ENCODE peak calls at places on chromosome 12, in four cellular contexts. M, C, V and A are unnamed samples.

GRCh38 chr12:53952871-53953734 is 1.6 kb upstream of the HOXC12 start:
- DNase-seq in M (peak), C (no peak), V (peak), A (peak)

GRCh38 chr12:74537126-74537706 is 419 bp upstream of the ATXN7L3B start:
- DNase-seq in M (no peak), C (peak), V (no peak), A (peak)

GRCh38 chr12:93591137-93591868 is 18.8 kb downstream of the SOCS2 start:
- DNase-seq in M (peak), C (peak), V (no peak), A (peak)

GRCh38 chr12:46267618-46268348 is 1.1 kb downstream of the SLC38A1 start:
- DNase-seq in M (no peak), C (peak), V (peak), A (no peak)

GRCh38 chr12:27981874-27982273 is 9.3 kb upstream of the PTHLH start:
- DNase-seq in M (no peak), C (peak), V (no peak), A (no peak)

GRCh38 chr12:121611306-121611705 is 15.0 kb upstream of the ORAI1 start:
- DNase-seq in M (peak), C (no peak), V (peak), A (peak)

GRCh38 chr12:52473738-52474137 is at the start of gene KRT6C:
- DNase-seq in M (no peak), C (no peak), V (no peak), A (no peak)

GRCh38 chr12:28568709-28569108 is 378.5 kb downstream of the CCDC91 start:
- DNase-seq in M (no peak), C (no peak), V (no peak), A (no peak)

GRCh38 chr12:53740130-53740491 is 11.7 kb downstream of the CISTR start:
- DNase-seq in M (no peak), C (no peak), V (no peak), A (no peak)

GRCh38 chr12:78293039-78293686 is 462.5 kb downstream of the NAV3 start:
- DNase-seq in M (no peak), C (peak), V (no peak), A (no peak)

GRCh38 chr12:124517260-124518050 is 50.0 kb downstream of the NCOR2 start:
- DNase-seq in M (no peak), C (peak), V (no peak), A (no peak)

GRCh38 chr12:30548203-30548602 is 147.5 kb downstream of the IPO8 start:
- DNase-seq in M (no peak), C (no peak), V (no peak), A (no peak)

GRCh38 chr12:54603173-54603814 is 14.8 kb upstream of the PPP1R1A start:
- DNase-seq in M (peak), C (peak), V (peak), A (peak)

GRCh38 chr12:2244013-2244861 is 191.4 kb downstream of the CACNA1C start:
- DNase-seq in M (peak), C (peak), V (no peak), A (peak)

GRCh38 chr12:12072064-12072760 is 1.5 kb downstream of the BCL2L14 start:
- DNase-seq in M (no peak), C (no peak), V (no peak), A (no peak)

GRCh38 chr12:77368379-77368778 is 303.0 kb upstream of the E2F7 start:
- DNase-seq in M (no peak), C (no peak), V (no peak), A (no peak)

GRCh38 chr12:68943848-68944247 is 10.9 kb upstream of the CPM start:
- DNase-seq in M (no peak), C (no peak), V (no peak), A (no peak)

GRCh38 chr12:74890237-74890599 is 319.4 kb downstream of the KCNC2 start:
- DNase-seq in M (no peak), C (peak), V (no peak), A (peak)

GRCh38 chr12:112096667-112097066 is 11.9 kb downstream of the NAA25 start:
- DNase-seq in M (no peak), C (peak), V (no peak), A (no peak)

GRCh38 chr12:129605666-129606065 is 298.2 kb downstream of the TMEM132D start:
- DNase-seq in M (no peak), C (no peak), V (no peak), A (no peak)

GRCh38 chr12:49962861-49963765 is 1.4 kb downstream of the AQP5 start:
- DNase-seq in M (no peak), C (no peak), V (no peak), A (no peak)

GRCh38 chr12:89525002-89525823 is 617 bp upstream of the GALNT4 start:
- DNase-seq in M (peak), C (peak), V (peak), A (peak)

GRCh38 chr12:50103767-50104321 is at the start of gene GPD1:
- DNase-seq in M (peak), C (peak), V (peak), A (peak)

GRCh38 chr12:25994901-25995625 is 36.6 kb downstream of the RASSF8 start:
- DNase-seq in M (no peak), C (no peak), V (no peak), A (peak)

GRCh38 chr12:103779410-103780092 is 61.5 kb downstream of the NT5DC3 start:
- DNase-seq in M (no peak), C (peak), V (no peak), A (peak)

GRCh38 chr12:99427104-99427503 is 220.4 kb upstream of the GARIN6 start:
- DNase-seq in M (no peak), C (no peak), V (no peak), A (no peak)

DNA sequence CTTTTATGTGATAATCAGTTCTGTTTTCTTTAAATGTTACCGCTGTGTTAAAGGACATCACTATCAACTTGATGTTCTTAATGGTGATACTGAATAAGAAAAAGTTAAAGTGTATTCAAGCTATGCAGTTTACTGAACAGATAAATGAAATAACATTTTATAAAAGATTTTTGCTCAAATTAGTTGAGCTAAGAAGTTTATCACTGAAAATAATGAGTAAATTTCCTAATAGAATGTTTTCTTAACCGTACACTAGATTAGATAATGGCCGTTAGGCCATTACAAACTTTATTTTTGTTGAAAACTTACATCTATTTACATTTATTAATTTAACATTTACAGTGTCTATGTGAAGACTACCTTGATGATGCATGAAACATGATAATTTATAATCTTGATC is 25.0 kb downstream of the ATF7IP start:
- DNase-seq in M (no peak), C (no peak), V (no peak), A (no peak)
- H4K5ac ChIP-seq in M (no peak), C (no peak), V (no peak), A (no peak)

GRCh38 chr12:105109465-105110212 is 2.1 kb downstream of the WASHC4 start:
- DNase-seq in M (no peak), C (peak), V (no peak), A (no peak)
- H2BK5ac ChIP-seq in M (no peak), C (peak), V (no peak), A (no peak)

GRCh38 chr12:131872154-131873046 is 22.0 kb upstream of the ULK1 start:
- DNase-seq in M (no peak), C (peak), V (no peak), A (peak)
- H4K5ac ChIP-seq in M (no peak), C (no peak), V (no peak), A (no peak)

GRCh38 chr12:45235087-45236025 is 19.5 kb downstream of the ANO6 start:
- DNase-seq in M (peak), C (peak), V (no peak), A (peak)
- H2BK5ac ChIP-seq in M (peak), C (peak), V (peak), A (no peak)

DNA sequence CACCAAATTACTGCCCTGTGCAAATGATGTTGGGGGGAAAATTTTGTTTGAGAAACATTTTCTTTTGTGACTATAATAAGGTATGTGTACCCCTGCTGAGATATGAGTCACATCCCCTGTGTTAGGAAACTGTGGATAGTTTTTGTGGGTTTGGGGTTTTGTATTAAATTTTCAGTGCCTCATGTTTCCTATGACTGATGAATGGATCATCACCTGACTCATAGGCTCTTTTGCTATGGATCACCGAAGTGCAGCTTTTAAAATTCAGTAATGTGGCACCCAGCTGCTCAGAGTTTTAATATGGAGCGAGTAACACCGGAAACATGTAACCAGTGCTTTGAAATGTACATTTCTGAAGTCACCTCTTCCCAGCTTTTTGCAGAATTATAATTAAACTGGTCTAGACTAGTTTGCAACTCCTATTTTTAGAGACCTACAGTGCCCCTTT is 167.4 kb upstream of the HMGA2 start:
- DNase-seq in M (no peak), C (peak), V (no peak), A (no peak)
- H4K5ac ChIP-seq in M (no peak), C (no peak), V (no peak), A (no peak)